ENCODE peak calls at places on chromosome 3, in six cellular contexts. O is progenitor cell of endocrine pancreas; Z is fibroblast of mammary gland; Y is activated T-cell treated with anti-CD3 and anti-CD28 coated beads, Interleukin-2, amount 50 U/mL, for 48 hours; I is stimulated activated CD8-positive, alpha-beta memory T cell treated with anti-CD3 and anti-CD28 coated beads, Interleukin-4, amount 100 ng/mL, for 48 hours; V is SK-N-MC. F is an unnamed sample.

GRCh38 chr3:161149529-161149928 is 44.4 kb upstream of the B3GALNT1 start:
- DNase-seq in V (peak; percentile 14), I (no peak), O (no peak), Y (no peak), Z (peak; percentile 70), F (no peak)

GRCh38 chr3:94101860-94102259 is 39.0 kb downstream of the NSUN3 start:
- DNase-seq in Y (no peak), Z (peak; percentile 37), V (no peak), I (no peak), O (no peak), F (no peak)

GRCh38 chr3:190101320-190102117 is 19.2 kb downstream of the P3H2 start:
- DNase-seq in O (no peak), I (no peak), Y (no peak), Z (peak; percentile 61), V (no peak), F (no peak)

GRCh38 chr3:105585-105984 is 91.0 kb upstream of the CHL1 start:
- DNase-seq in Z (no peak), Y (no peak), I (no peak), O (no peak), V (no peak), F (no peak)

GRCh38 chr3:55622733-55623132 is 135.6 kb upstream of the WNT5A start:
- DNase-seq in Y (no peak), O (no peak), V (no peak), Z (peak; percentile 7), I (no peak), F (no peak)

GRCh38 chr3:138348950-138349739 is 766 bp downstream of the MRAS start:
- DNase-seq in Z (peak; percentile 33), V (no peak), Y (no peak), O (no peak), I (no peak), F (no peak)

GRCh38 chr3:186609247-186609868 is 3.5 kb upstream of the AHSG start:
- DNase-seq in Z (peak; percentile 40), Y (no peak), O (no peak), V (no peak), I (no peak), F (no peak)

GRCh38 chr3:183699238-183699947 is 1.8 kb downstream of the YEATS2 start:
- DNase-seq in V (no peak), Y (no peak), Z (no peak), O (no peak), I (no peak), F (no peak)

GRCh38 chr3:11201246-11202024 is 47.1 kb downstream of the HRH1 start:
- DNase-seq in O (no peak), I (no peak), Z (no peak), Y (no peak), V (no peak), F (no peak)

GRCh38 chr3:59108091-59108815 is 58.4 kb upstream of the CFAP20DC start:
- DNase-seq in O (no peak), Z (peak; percentile 23), I (no peak), Y (no peak), V (no peak), F (no peak)

GRCh38 chr3:123383101-123384053 is 65.5 kb downstream of the ADCY5 start:
- DNase-seq in Y (no peak), Z (no peak), I (no peak), V (no peak), O (no peak), F (no peak)

GRCh38 chr3:15497984-15498383 is 23.5 kb downstream of the COLQ start:
- DNase-seq in I (no peak), O (no peak), Y (no peak), V (no peak), Z (no peak), F (no peak)

GRCh38 chr3:77536038-77536775 is 496.3 kb downstream of the ROBO2 start:
- DNase-seq in Z (no peak), V (no peak), O (no peak), I (no peak), Y (no peak), F (no peak)

GRCh38 chr3:185940951-185941350 is 3.1 kb upstream of the TRA2B start:
- DNase-seq in Y (no peak), O (no peak), Z (no peak), I (no peak), V (no peak), F (no peak)

GRCh38 chr3:188722963-188723362 is 448.8 kb upstream of the TPRG1 start:
- DNase-seq in V (no peak), Z (no peak), Y (no peak), I (no peak), O (no peak), F (no peak)

GRCh38 chr3:14303336-14304100 is 98.9 kb upstream of the SLC6A6 start:
- DNase-seq in I (no peak), Z (no peak), Y (no peak), O (no peak), V (no peak), F (no peak)

GRCh38 chr3:21645121-21645897 is 105.7 kb downstream of the ZNF385D start:
- DNase-seq in I (no peak), Z (peak; percentile 81), O (no peak), V (no peak), Y (no peak), F (no peak)

GRCh38 chr3:55286695-55287094 is 200.4 kb downstream of the WNT5A start:
- DNase-seq in O (no peak), V (no peak), I (no peak), Y (no peak), Z (no peak), F (peak; percentile 7)

GRCh38 chr3:113535898-113536297 is 3.5 kb downstream of the SIDT1 start:
- DNase-seq in O (no peak), I (no peak), Y (no peak), Z (no peak), V (no peak), F (no peak)

GRCh38 chr3:2158828-2159227 is 60.2 kb downstream of the CNTN4 start:
- DNase-seq in V (no peak), I (no peak), O (no peak), Y (no peak), Z (no peak), F (no peak)

GRCh38 chr3:63611382-63611781 is 41.1 kb upstream of the SNTN start:
- DNase-seq in Z (peak; percentile 4), Y (no peak), O (no peak), I (no peak), V (no peak), F (no peak)

GRCh38 chr3:125214738-125215137 is 2.2 kb upstream of the SLC12A8 start:
- DNase-seq in I (no peak), O (no peak), V (no peak), Z (peak; percentile 24), Y (no peak), F (no peak)

F was measured in head of caudate nucleus.